ENCODE peak calls at places on chromosomes 2 and 18, in six cellular contexts. I is activated CD4-positive, alpha-beta T cell treated with anti-CD3 and anti-CD28 coated beads, Interleukin-2, amount 10 ng/mL, durations not matched to agents 7 days and 5 days; N is NCI-H345; Y is stimulated activated CD8-positive, alpha-beta memory T cell treated with anti-CD3 and anti-CD28 coated beads, Interleukin-4, amount 100 ng/mL, for 4 hours; A is NCI-H446 treated with DMSO at 0.1 percent for 48 hours; H is NCI-H1694 treated with DMSO at 0.1 percent for 48 hours. V is an unnamed sample.

GRCh38 chr2:145323512-145323911 is 803.6 kb upstream of the ZEB2 start:
- DNase-seq in Y (no peak), N (no peak), H (no peak), I (peak), A (peak), V (no peak)

GRCh38 chr18:12062974-12063373 is 30.7 kb upstream of the ANKRD62 start:
- DNase-seq in H (no peak), Y (no peak), N (no peak), A (no peak), I (no peak), V (no peak)

GRCh38 chr2:222688912-222689311 is 17.5 kb downstream of the MOGAT1 start:
- DNase-seq in N (no peak), H (no peak), Y (no peak), I (no peak), A (no peak), V (no peak)

GRCh38 chr2:70988151-70988550 is 6.5 kb downstream of the TEX261 start:
- DNase-seq in I (no peak), N (no peak), A (no peak), Y (no peak), H (no peak), V (peak)

GRCh38 chr18:55427951-55428350 is 160.0 kb downstream of the TCF4 start:
- DNase-seq in I (no peak), A (no peak), Y (no peak), N (no peak), H (no peak), V (no peak)

GRCh38 chr2:218806346-218806978 is 24.5 kb downstream of the CYP27A1 start:
- DNase-seq in N (peak), Y (no peak), A (no peak), H (no peak), I (no peak), V (peak)

GRCh38 chr2:63842149-63843061 is 709 bp downstream of the UGP2 start:
- DNase-seq in N (peak), H (no peak), A (no peak), Y (no peak), I (peak), V (no peak)

GRCh38 chr2:103276869-103277268 is 515.0 kb downstream of the TMEM182 start:
- DNase-seq in H (no peak), N (no peak), I (no peak), A (no peak), Y (no peak), V (no peak)

GRCh38 chr2:100793982-100794381 is 26.0 kb upstream of the NPAS2 start:
- DNase-seq in A (no peak), I (no peak), N (no peak), H (no peak), Y (no peak), V (no peak)

GRCh38 chr2:77270433-77270832 is 251.7 kb downstream of the LRRTM4 start:
- DNase-seq in A (no peak), H (no peak), N (no peak), I (no peak), Y (no peak), V (no peak)

GRCh38 chr2:219335373-219335786 is 2.8 kb upstream of the RESP18 start:
- DNase-seq in Y (no peak), H (no peak), A (no peak), I (no peak), N (no peak), V (no peak)

GRCh38 chr2:68993660-68994059 is 19.2 kb downstream of the GKN1 start:
- DNase-seq in H (no peak), A (no peak), Y (no peak), I (no peak), N (peak), V (no peak)

GRCh38 chr2:85434677-85435076 is 16.2 kb downstream of the SH2D6 start:
- DNase-seq in H (no peak), A (no peak), Y (no peak), N (no peak), I (no peak), V (no peak)

GRCh38 chr2:72036173-72036545 is 111.5 kb downstream of the CYP26B1 start:
- DNase-seq in A (no peak), Y (no peak), H (no peak), N (no peak), I (no peak), V (peak)

GRCh38 chr2:96209011-96209728 is 543 bp upstream of the STARD7 start:
- DNase-seq in N (no peak), A (no peak), I (no peak), Y (no peak), H (no peak), V (no peak)

GRCh38 chr2:223751012-223751411 is 86.4 kb downstream of the AP1S3 start:
- DNase-seq in H (no peak), N (no peak), A (no peak), I (no peak), Y (no peak), V (no peak)

GRCh38 chr2:190382851-190383250 is 25.3 kb upstream of the MFSD6 start:
- DNase-seq in A (peak), I (peak), H (peak), N (peak), Y (no peak), V (peak)

GRCh38 chr2:70115646-70116442 is 28.6 kb downstream of the PCBP1 start:
- DNase-seq in H (no peak), Y (no peak), A (no peak), N (no peak), I (no peak), V (no peak)

GRCh38 chr2:70523672-70523995 is 30.0 kb downstream of the TGFA start:
- DNase-seq in Y (no peak), A (no peak), I (no peak), H (no peak), N (no peak), V (no peak)

GRCh38 chr2:46187112-46187618 is 110.0 kb upstream of the EPAS1 start:
- DNase-seq in N (no peak), Y (no peak), I (peak), A (no peak), H (no peak), V (peak)

GRCh38 chr18:23229472-23229871 is 94.2 kb downstream of the CABLES1 start:
- DNase-seq in I (no peak), H (no peak), A (no peak), N (no peak), Y (no peak), V (no peak)

GRCh38 chr18:50614838-50615237 is 55.0 kb downstream of the MAPK4 start:
- DNase-seq in N (no peak), I (no peak), H (no peak), Y (no peak), A (no peak), V (no peak)

GRCh38 chr2:176527141-176527901 is 258.1 kb downstream of the MTX2 start:
- DNase-seq in I (no peak), H (no peak), N (no peak), Y (no peak), A (no peak), V (no peak)

GRCh38 chr2:144607899-144608477 is 88.1 kb upstream of the ZEB2 start:
- DNase-seq in N (no peak), Y (no peak), I (no peak), A (no peak), H (no peak), V (no peak)

GRCh38 chr2:152387046-152387445 is 52.1 kb downstream of the FMNL2 start:
- DNase-seq in N (no peak), I (no peak), H (no peak), A (no peak), Y (no peak), V (no peak)

GRCh38 chr2:20182241-20182931 is 42.5 kb downstream of the SDC1 start:
- DNase-seq in H (no peak), Y (no peak), I (no peak), N (no peak), A (peak), V (no peak)

GRCh38 chr18:56083889-56084288 is 495.9 kb upstream of the TCF4 start:
- DNase-seq in H (peak), I (no peak), N (no peak), A (peak), Y (no peak), V (no peak)

GRCh38 chr2:111912547-111912946 is 14.1 kb downstream of the MERTK start:
- DNase-seq in A (no peak), Y (no peak), N (no peak), I (no peak), H (no peak), V (no peak)

GRCh38 chr18:34219651-34220050 is 5.1 kb downstream of the NOL4 start:
- DNase-seq in H (no peak), Y (no peak), A (no peak), I (no peak), N (no peak), V (no peak)

GRCh38 chr2:69717902-69718301 is 24.0 kb upstream of the ANXA4 start:
- DNase-seq in I (no peak), H (no peak), A (peak), Y (no peak), N (no peak), V (peak)

GRCh38 chr18:65326831-65327230 is 424.0 kb upstream of the CDH7 start:
- DNase-seq in H (no peak), I (no peak), N (no peak), Y (no peak), A (no peak), V (no peak)

GRCh38 chr2:58521803-58522602 is 280.9 kb upstream of the FANCL start:
- DNase-seq in H (peak), N (peak), I (no peak), Y (no peak), A (peak), V (no peak)

GRCh38 chr2:179305125-179305524 is 40.5 kb upstream of the SESTD1 start:
- DNase-seq in I (no peak), H (no peak), N (no peak), A (no peak), Y (no peak), V (no peak)

GRCh38 chr2:28327963-28328922 is 64.4 kb upstream of the FOSL2 start:
- DNase-seq in H (no peak), I (no peak), A (no peak), Y (no peak), N (no peak), V (no peak)

GRCh38 chr2:233449071-233449901 is 95.0 kb downstream of the DGKD start:
- DNase-seq in H (no peak), Y (no peak), I (no peak), A (no peak), N (no peak), V (no peak)

V was measured in GM10248.